ENCODE peak calls at places on chromosomes 1 and 21, in seven cellular contexts. K is fibroblast of lung, Z is colonic mucosa, C is MM.1S, N is K562, J is PC-9, I is aorta. L is an unnamed sample.
A peak's percentile ranks its signal among the peaks of the same experiment; 100 is the strongest.

GRCh38 chr1:221284028-221284427 is 404.8 kb downstream of the HLX start:
- DNase-seq in N (no peak), K (peak; percentile 88), Z (no peak), I (no peak), C (peak; percentile 25), J (no peak), L (peak; percentile 15)

GRCh38 chr1:202709276-202710041 is 795 bp downstream of the SYT2 start:
- DNase-seq in I (no peak), Z (no peak), K (no peak), J (no peak), N (no peak), C (no peak), L (no peak)

GRCh38 chr1:2101531-2101930 is 51.3 kb downstream of the PRKCZ start:
- DNase-seq in N (no peak), I (peak; percentile 21), J (no peak), K (no peak), Z (no peak), C (no peak), L (no peak)

GRCh38 chr1:10841059-10841458 is 44.6 kb upstream of the CASZ1 start:
- DNase-seq in K (no peak), J (no peak), C (no peak), Z (no peak), I (no peak), N (no peak), L (no peak)

GRCh38 chr1:30135729-30136128 is 587.7 kb downstream of the MATN1 start:
- DNase-seq in J (no peak), I (no peak), Z (no peak), N (peak; percentile 23), C (no peak), K (no peak), L (no peak)

GRCh38 chr1:244665771-244666217 is 12.9 kb downstream of the DESI2 start:
- DNase-seq in C (no peak), I (no peak), J (no peak), Z (no peak), N (peak; percentile 58), K (peak; percentile 22), L (no peak)

GRCh38 chr1:178388398-178389161 is 108.2 kb downstream of the CLEC20A start:
- DNase-seq in I (no peak), C (no peak), Z (no peak), N (no peak), J (no peak), K (peak; percentile 33), L (no peak)

GRCh38 chr1:19187852-19188251 is 22.2 kb downstream of the UBR4 start:
- DNase-seq in C (no peak), I (no peak), Z (no peak), J (no peak), N (no peak), K (no peak), L (no peak)

GRCh38 chr1:115679141-115679611 is 37.4 kb downstream of the VANGL1 start:
- DNase-seq in I (peak; percentile 78), K (peak; percentile 78), Z (no peak), C (no peak), J (peak; percentile 67), N (peak; percentile 23), L (no peak)

GRCh38 chr1:11078631-11079030 is 18.8 kb upstream of the SRM start:
- DNase-seq in Z (no peak), I (no peak), J (no peak), N (no peak), K (peak; percentile 17), C (no peak), L (no peak)

GRCh38 chr1:207938016-207938415 is 27.1 kb upstream of the CD34 start:
- DNase-seq in K (no peak), N (no peak), C (no peak), J (no peak), I (peak; percentile 57), Z (no peak), L (no peak)

GRCh38 chr1:65832296-65832695 is 39.6 kb downstream of the PDE4B start:
- DNase-seq in I (no peak), Z (no peak), K (peak; percentile 39), J (no peak), C (no peak), N (no peak), L (no peak)

GRCh38 chr1:78619029-78619428 is 1.2 kb upstream of the IFI44L start:
- DNase-seq in J (no peak), K (no peak), I (no peak), Z (no peak), C (no peak), N (no peak), L (no peak)

GRCh38 chr1:26970810-26971209 is 10.5 kb upstream of the KDF1 start:
- DNase-seq in Z (peak; percentile 44), J (no peak), C (no peak), N (peak; percentile 48), K (peak; percentile 44), I (no peak), L (no peak)

GRCh38 chr1:15352122-15352957 is 57.3 kb upstream of the EFHD2 start:
- DNase-seq in Z (peak; percentile 80), N (peak; percentile 43), K (peak; percentile 54), J (peak; percentile 84), C (no peak), I (peak; percentile 60), L (peak; percentile 95)

GRCh38 chr1:151887028-151887427 is 22.3 kb downstream of the THEM4 start:
- DNase-seq in K (peak; percentile 67), I (no peak), Z (no peak), C (no peak), N (no peak), J (no peak), L (no peak)

GRCh38 chr1:186536272-186536905 is 75.5 kb upstream of the PDC start:
- DNase-seq in J (no peak), N (no peak), I (no peak), K (peak; percentile 26), Z (no peak), C (no peak), L (no peak)

GRCh38 chr1:55124470-55124869 is 85.1 kb downstream of the PCSK9 start:
- DNase-seq in C (no peak), J (no peak), I (no peak), N (no peak), Z (no peak), K (no peak), L (no peak)

GRCh38 chr1:42931108-42931539 is 27.5 kb downstream of the SLC2A1 start:
- DNase-seq in N (peak; percentile 76), J (no peak), K (peak; percentile 57), I (no peak), C (peak; percentile 24), Z (peak; percentile 42), L (no peak)

GRCh38 chr1:116485071-116485735 is 85.6 kb downstream of the CD58 start:
- DNase-seq in Z (peak; percentile 94), J (peak; percentile 81), K (peak; percentile 84), I (peak; percentile 91), N (peak; percentile 95), C (peak; percentile 60), L (peak; percentile 73)

GRCh38 chr1:15797614-15798390 is 9.6 kb downstream of the UQCRHL start:
- DNase-seq in Z (peak; percentile 68), K (peak; percentile 19), J (no peak), C (no peak), N (no peak), I (no peak), L (no peak)

GRCh38 chr1:234759888-234760287 is 149.9 kb upstream of the IRF2BP2 start:
- DNase-seq in Z (no peak), J (no peak), K (no peak), C (no peak), I (no peak), N (no peak), L (no peak)

GRCh38 chr1:125066385-125066784 is 3881.6 kb downstream of the SRGAP2C start:
- DNase-seq in Z (no peak), C (no peak), J (no peak), K (no peak), I (no peak), N (no peak), L (no peak)

GRCh38 chr21:15379776-15380175 is 315.0 kb upstream of the NRIP1 start:
- DNase-seq in N (no peak), Z (no peak), K (no peak), C (no peak), I (no peak), J (no peak), L (no peak)

GRCh38 chr1:206498685-206499084 is 8.6 kb upstream of the RASSF5 start:
- DNase-seq in C (no peak), N (no peak), J (peak; percentile 64), Z (no peak), I (peak; percentile 24), K (no peak), L (no peak)

DNA sequence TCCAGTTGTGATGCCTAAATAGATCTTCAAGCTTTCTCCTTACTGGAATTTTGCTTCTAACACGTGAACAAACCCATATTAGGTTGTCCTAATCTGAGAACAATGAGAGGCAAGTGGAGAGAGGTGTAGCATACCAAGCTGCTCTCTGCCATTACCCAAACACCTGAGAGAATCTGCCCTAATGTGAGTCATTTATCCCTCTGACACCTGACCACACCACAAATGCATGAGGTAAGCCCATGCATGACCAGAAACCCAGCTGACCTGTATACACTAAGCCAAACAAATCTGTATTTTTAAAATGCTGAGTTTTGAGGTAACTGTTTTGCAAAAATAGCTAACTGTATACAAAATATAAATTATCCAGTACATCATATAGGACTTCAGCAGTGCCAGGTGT is 1458.1 kb upstream of the B3GALT2 start:
- DNase-seq in Z (no peak), J (no peak), I (no peak), N (no peak), C (no peak), K (no peak), L (no peak)
- H3K4me1 ChIP-seq in Z (no peaks in the 10 kb centered on the region), J (no peaks in the 10 kb centered on the region), I (no peaks in the 10 kb centered on the region), N (no peaks in the 10 kb centered on the region), C (no peaks in the 10 kb centered on the region), K (no peaks in the 10 kb centered on the region), L (no peaks in the 10 kb centered on the region)

DNA sequence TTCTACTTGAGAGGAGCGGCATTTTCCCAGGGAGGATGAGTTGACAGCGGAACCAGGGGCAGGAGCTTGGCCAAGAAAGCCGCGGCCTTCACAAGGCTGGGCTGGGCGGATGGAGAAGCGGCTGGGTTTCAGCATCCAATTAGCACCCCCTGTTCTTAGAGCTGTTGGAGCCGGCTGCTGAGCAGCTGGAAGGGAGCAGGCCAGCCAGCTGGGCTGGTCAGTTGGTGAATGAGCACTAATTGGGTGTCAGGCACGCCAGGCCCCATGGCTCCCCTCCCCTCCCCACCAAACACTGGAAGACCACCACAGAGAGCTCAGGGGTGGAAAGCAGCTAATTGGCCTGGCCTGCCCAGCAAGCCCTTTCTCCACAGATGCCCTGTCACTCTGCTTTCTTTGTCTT is 245.6 kb downstream of the RRAGC start:
- DNase-seq in Z (no peak), J (no peak), N (no peak), I (no peak), C (no peak), K (no peak), L (no peak)
- H3K4me1 ChIP-seq in Z (no peaks in the 10 kb centered on the region), J (no peaks in the 10 kb centered on the region), N (peaks cover 7% of the 10 kb centered on the region), I (no peaks in the 10 kb centered on the region), C (no peaks in the 10 kb centered on the region), K (no peaks in the 10 kb centered on the region), L (peaks cover 1% of the 10 kb centered on the region)

GRCh38 chr1:6041432-6042062 is 4.1 kb upstream of the KCNAB2 start:
- DNase-seq in N (peak; percentile 70), Z (peak; percentile 37), I (no peak), C (no peak), K (no peak), J (peak; percentile 44), L (no peak)
- H3K4me1 ChIP-seq in N (no peaks in the 10 kb centered on the region), Z (no peaks in the 10 kb centered on the region), I (no peaks in the 10 kb centered on the region), C (no peaks in the 10 kb centered on the region), K (no peaks in the 10 kb centered on the region), J (no peaks in the 10 kb centered on the region), L (no peaks in the 10 kb centered on the region)

DNA sequence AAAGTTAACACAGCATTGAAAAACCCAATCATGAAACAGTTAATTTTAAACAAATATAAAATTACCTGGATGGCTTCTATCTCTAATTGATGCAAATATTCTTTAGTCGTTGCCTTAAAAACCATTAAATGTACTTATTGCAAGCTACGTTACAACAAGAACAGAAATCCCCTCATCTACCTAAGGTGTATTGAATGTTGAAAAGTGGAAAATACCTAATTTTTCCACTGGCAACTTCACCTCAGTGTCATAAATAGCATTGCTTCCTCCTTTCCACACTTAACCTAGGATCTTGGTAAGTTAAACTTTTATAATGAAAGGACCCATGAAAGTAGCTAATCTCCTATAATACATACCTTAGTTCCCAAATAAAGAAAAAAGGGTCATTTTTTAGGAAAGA is 5.4 kb downstream of the GADD45A start:
- DNase-seq in K (no peak), I (no peak), C (no peak), N (no peak), Z (no peak), J (no peak), L (no peak)
- H3K4me1 ChIP-seq in K (peaks cover 6% of the 10 kb centered on the region), I (peaks cover 5% of the 10 kb centered on the region), C (peaks cover 5% of the 10 kb centered on the region), N (peaks cover 48% of the 10 kb centered on the region), Z (peaks cover 5% of the 10 kb centered on the region), J (peaks cover 25% of the 10 kb centered on the region), L (peaks cover 33% of the 10 kb centered on the region)

L was measured in HCT116.